ENCODE peak calls at places on chromosomes 4 and X, in seven cellular contexts. One of them, this sample, is unnamed.
A peak's percentile ranks its signal among the peaks of the same experiment; 100 is the strongest.

GRCh38 chr4:102736636-102737549 is 23.9 kb downstream of the MANBA start:
- DNase-seq in neuronal stem cell: no peak
- DNase-seq in H9: peak; percentile 62
- DNase-seq in trophoblast cell: no peak
- DNase-seq in IMR-90: no peak
- DNase-seq in H1: no peak
- DNase-seq in mesendoderm: peak; percentile 81
- DNase-seq in this sample: peak; percentile 22

GRCh38 chr4:128803783-128804182 is 5.7 kb upstream of the JADE1 start:
- DNase-seq in H9: no peak
- DNase-seq in trophoblast cell: no peak
- DNase-seq in H1: no peak
- DNase-seq in neuronal stem cell: no peak
- DNase-seq in IMR-90: no peak
- DNase-seq in mesendoderm: no peak
- DNase-seq in this sample: no peak

GRCh38 chrX:87728024-87728423 is 210.4 kb downstream of the KLHL4 start:
- DNase-seq in trophoblast cell: no peak
- DNase-seq in neuronal stem cell: no peak
- DNase-seq in IMR-90: no peak
- DNase-seq in mesendoderm: no peak
- DNase-seq in H1: no peak
- DNase-seq in H9: no peak
- DNase-seq in this sample: no peak

GRCh38 chrX:131262738-131263679 is 26.1 kb downstream of the IGSF1 start:
- DNase-seq in trophoblast cell: peak; percentile 4
- DNase-seq in neuronal stem cell: no peak
- DNase-seq in mesendoderm: peak; percentile 62
- DNase-seq in H1: no peak
- DNase-seq in H9: peak; percentile 69
- DNase-seq in IMR-90: no peak
- DNase-seq in this sample: no peak

GRCh38 chrX:3598046-3598605 is 115.3 kb downstream of the PRKX start:
- DNase-seq in neuronal stem cell: no peak
- DNase-seq in trophoblast cell: no peak
- DNase-seq in H1: no peak
- DNase-seq in mesendoderm: no peak
- DNase-seq in IMR-90: no peak
- DNase-seq in H9: no peak
- DNase-seq in this sample: no peak

GRCh38 chrX:63929608-63930007 is 144.6 kb upstream of the ARHGEF9 start:
- DNase-seq in H9: no peak
- DNase-seq in H1: no peak
- DNase-seq in trophoblast cell: no peak
- DNase-seq in IMR-90: no peak
- DNase-seq in neuronal stem cell: no peak
- DNase-seq in mesendoderm: no peak
- DNase-seq in this sample: no peak

GRCh38 chr4:121182296-121182695 is 18.2 kb upstream of the TNIP3 start:
- DNase-seq in IMR-90: peak; percentile 33
- DNase-seq in trophoblast cell: no peak
- DNase-seq in mesendoderm: no peak
- DNase-seq in H9: no peak
- DNase-seq in neuronal stem cell: no peak
- DNase-seq in H1: no peak
- DNase-seq in this sample: peak; percentile 36

GRCh38 chr4:78551420-78552351 is at the start of gene ANXA3:
- DNase-seq in neuronal stem cell: no peak
- DNase-seq in H9: peak; percentile 76
- DNase-seq in H1: no peak
- DNase-seq in mesendoderm: peak; percentile 86
- DNase-seq in trophoblast cell: peak; percentile 9
- DNase-seq in IMR-90: no peak
- DNase-seq in this sample: peak; percentile 24

GRCh38 chr4:122377352-122377751 is 1.5 kb upstream of the ADAD1 start:
- DNase-seq in trophoblast cell: no peak
- DNase-seq in mesendoderm: no peak
- DNase-seq in IMR-90: no peak
- DNase-seq in H1: no peak
- DNase-seq in H9: no peak
- DNase-seq in neuronal stem cell: no peak
- DNase-seq in this sample: no peak

GRCh38 chrX:20971250-20971649 is 403.0 kb upstream of the CNKSR2 start:
- DNase-seq in trophoblast cell: no peak
- DNase-seq in IMR-90: no peak
- DNase-seq in mesendoderm: no peak
- DNase-seq in H9: no peak
- DNase-seq in neuronal stem cell: no peak
- DNase-seq in H1: no peak
- DNase-seq in this sample: no peak

GRCh38 chrX:56281789-56282188 is 49.6 kb downstream of the KLF8 start:
- DNase-seq in neuronal stem cell: no peak
- DNase-seq in mesendoderm: peak; percentile 5
- DNase-seq in H1: no peak
- DNase-seq in trophoblast cell: no peak
- DNase-seq in H9: no peak
- DNase-seq in IMR-90: peak; percentile 16
- DNase-seq in this sample: peak; percentile 8

GRCh38 chr4:2412534-2412884 is 5.9 kb downstream of the ZFYVE28 start:
- DNase-seq in neuronal stem cell: no peak
- DNase-seq in H1: no peak
- DNase-seq in trophoblast cell: no peak
- DNase-seq in IMR-90: no peak
- DNase-seq in mesendoderm: no peak
- DNase-seq in H9: no peak
- DNase-seq in this sample: no peak

GRCh38 chr4:19645589-19645988 is 606.1 kb upstream of the SLIT2 start:
- DNase-seq in H9: no peak
- DNase-seq in mesendoderm: no peak
- DNase-seq in neuronal stem cell: no peak
- DNase-seq in H1: no peak
- DNase-seq in trophoblast cell: no peak
- DNase-seq in IMR-90: no peak
- DNase-seq in this sample: no peak

GRCh38 chrX:69506617-69507499 is 2.7 kb downstream of the NALF2 start:
- DNase-seq in H1: no peak
- DNase-seq in mesendoderm: no peak
- DNase-seq in neuronal stem cell: no peak
- DNase-seq in H9: no peak
- DNase-seq in IMR-90: no peak
- DNase-seq in trophoblast cell: no peak
- DNase-seq in this sample: no peak

GRCh38 chr4:3320361-3321023 is 27.7 kb downstream of the RGS12 start:
- DNase-seq in H9: peak; percentile 18
- DNase-seq in neuronal stem cell: no peak
- DNase-seq in H1: no peak
- DNase-seq in mesendoderm: no peak
- DNase-seq in IMR-90: no peak
- DNase-seq in trophoblast cell: no peak
- DNase-seq in this sample: no peak

GRCh38 chr4:100289530-100289888 is 99.2 kb upstream of the DDIT4L start:
- DNase-seq in trophoblast cell: peak; percentile 45
- DNase-seq in H9: no peak
- DNase-seq in H1: no peak
- DNase-seq in neuronal stem cell: no peak
- DNase-seq in mesendoderm: peak; percentile 64
- DNase-seq in IMR-90: no peak
- DNase-seq in this sample: no peak

GRCh38 chr4:5366421-5366820 is 315.1 kb downstream of the STK32B start:
- DNase-seq in neuronal stem cell: no peak
- DNase-seq in IMR-90: peak; percentile 15
- DNase-seq in mesendoderm: no peak
- DNase-seq in H9: no peak
- DNase-seq in trophoblast cell: no peak
- DNase-seq in H1: no peak
- DNase-seq in this sample: peak; percentile 82

DNA sequence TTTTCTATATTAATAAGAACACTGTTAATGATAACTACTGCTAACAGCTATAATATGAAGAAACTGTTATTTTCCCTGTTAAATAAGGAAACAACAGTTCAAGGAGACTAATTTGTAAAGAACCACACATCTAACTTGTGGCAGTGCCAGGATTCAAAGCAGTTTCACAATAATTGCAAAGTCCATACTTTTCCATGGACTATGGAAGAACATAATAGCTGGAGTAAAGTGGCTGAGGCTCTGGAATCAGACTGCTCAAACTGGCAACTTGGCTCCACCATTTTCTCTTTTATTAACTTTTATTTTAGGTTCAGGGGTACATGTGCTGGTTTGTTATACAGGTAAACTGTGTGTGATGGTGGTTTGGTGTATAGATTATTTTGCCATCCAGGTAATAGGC is 393.7 kb upstream of the CPEB2 start:
- DNase-seq in H1: no peak
- DNase-seq in H9: no peak
- DNase-seq in mesendoderm: no peak
- DNase-seq in IMR-90: no peak
- DNase-seq in trophoblast cell: no peak
- DNase-seq in neuronal stem cell: no peak
- DNase-seq in this sample: peak; percentile 4
- H4K8ac ChIP-seq in H1: no peak overlapping the region
- H4K8ac ChIP-seq in H9: no peak overlapping the region
- H4K8ac ChIP-seq in mesendoderm: no peak overlapping the region
- H4K8ac ChIP-seq in IMR-90: no peak overlapping the region
- H4K8ac ChIP-seq in trophoblast cell: no peak overlapping the region
- H4K8ac ChIP-seq in neuronal stem cell: no peak overlapping the region
- H4K8ac ChIP-seq in this sample: no peak overlapping the region

GRCh38 chrX:129769467-129770154 is 10.1 kb upstream of the SASH3 start:
- DNase-seq in mesendoderm: no peak
- DNase-seq in H9: no peak
- DNase-seq in trophoblast cell: no peak
- DNase-seq in H1: no peak
- DNase-seq in IMR-90: no peak
- DNase-seq in neuronal stem cell: no peak
- DNase-seq in this sample: no peak

GRCh38 chrX:129768186-129768585 is 11.6 kb upstream of the SASH3 start:
- DNase-seq in mesendoderm: no peak
- DNase-seq in IMR-90: no peak
- DNase-seq in trophoblast cell: no peak
- DNase-seq in H9: no peak
- DNase-seq in H1: no peak
- DNase-seq in neuronal stem cell: no peak
- DNase-seq in this sample: no peak

GRCh38 chrX:129771266-129771995 is 8.3 kb upstream of the SASH3 start:
- DNase-seq in mesendoderm: no peak
- DNase-seq in neuronal stem cell: no peak
- DNase-seq in H1: no peak
- DNase-seq in IMR-90: no peak
- DNase-seq in trophoblast cell: no peak
- DNase-seq in H9: no peak
- DNase-seq in this sample: no peak

GRCh38 chrX:129772796-129773431 is 6.8 kb upstream of the SASH3 start:
- DNase-seq in mesendoderm: no peak
- DNase-seq in H9: no peak
- DNase-seq in H1: no peak
- DNase-seq in neuronal stem cell: no peak
- DNase-seq in IMR-90: no peak
- DNase-seq in trophoblast cell: no peak
- DNase-seq in this sample: no peak

DNA sequence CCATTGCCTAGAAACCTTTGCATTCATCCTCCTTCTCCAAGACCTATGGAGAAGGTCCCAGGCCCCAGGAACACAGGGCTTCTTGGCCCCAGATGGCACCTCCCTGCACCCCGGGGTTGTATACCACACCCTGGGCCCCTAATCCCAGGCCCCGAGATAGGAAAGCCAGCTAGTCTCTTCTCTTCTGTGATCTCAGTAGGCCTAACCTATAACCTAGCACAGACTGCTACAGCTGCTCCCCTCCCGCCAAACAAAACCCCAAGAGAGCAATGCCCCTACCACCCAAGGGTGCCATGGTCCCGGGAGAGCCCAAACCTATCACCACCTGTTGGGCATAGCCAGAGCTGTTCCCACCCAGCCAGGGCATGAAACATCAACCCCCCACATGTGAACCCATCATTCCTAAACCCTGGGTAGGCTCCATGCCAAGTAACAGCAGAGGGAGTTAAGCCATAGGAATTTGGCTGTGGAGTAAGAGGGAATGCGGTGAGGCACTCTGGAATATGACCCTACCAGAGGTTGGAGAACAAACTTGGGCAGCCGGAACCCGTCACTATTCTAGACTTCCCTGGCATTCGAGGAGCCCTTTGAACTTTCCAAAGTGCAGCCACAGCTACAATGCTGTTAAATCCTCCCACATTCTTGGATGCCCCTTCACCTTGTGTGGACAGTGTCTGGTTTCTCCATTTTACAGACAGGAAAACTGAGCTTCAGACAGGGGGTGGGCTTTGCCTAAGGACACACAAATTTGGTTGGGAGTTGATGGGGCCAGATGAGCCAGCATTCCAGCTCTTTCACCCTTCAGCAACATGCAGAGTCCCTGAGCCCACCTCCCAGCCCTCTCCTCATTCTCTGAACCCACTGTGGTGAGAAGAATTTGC is 10.9 kb upstream of the SASH3 start:
- DNase-seq in trophoblast cell: no peak
- DNase-seq in H9: no peak
- DNase-seq in neuronal stem cell: no peak
- DNase-seq in H1: no peak
- DNase-seq in mesendoderm: no peak
- DNase-seq in IMR-90: no peak
- DNase-seq in this sample: no peak
- H3K4me1 ChIP-seq in trophoblast cell: peaks cover 2% of the 10 kb centered on the region
- H3K4me1 ChIP-seq in H9: peaks cover 4% of the 10 kb centered on the region
- H3K4me1 ChIP-seq in neuronal stem cell: peaks cover 2% of the 10 kb centered on the region
- H3K4me1 ChIP-seq in H1: no peaks in the 10 kb centered on the region
- H3K4me1 ChIP-seq in mesendoderm: no peaks in the 10 kb centered on the region
- H3K4me1 ChIP-seq in IMR-90: no peaks in the 10 kb centered on the region
- H3K4me1 ChIP-seq in this sample: no peaks in the 10 kb centered on the region

GRCh38 chr4:139191373-139191772 is 14.4 kb upstream of the ELF2 start:
- DNase-seq in neuronal stem cell: no peak
- DNase-seq in mesendoderm: peak; percentile 53
- DNase-seq in IMR-90: no peak
- DNase-seq in H1: no peak
- DNase-seq in trophoblast cell: no peak
- DNase-seq in H9: no peak
- DNase-seq in this sample: no peak
- H4K8ac ChIP-seq in neuronal stem cell: no peak overlapping the region
- H4K8ac ChIP-seq in mesendoderm: no peak overlapping the region
- H4K8ac ChIP-seq in IMR-90: no peak overlapping the region
- H4K8ac ChIP-seq in H1: no peak overlapping the region
- H4K8ac ChIP-seq in trophoblast cell: no peak overlapping the region
- H4K8ac ChIP-seq in H9: no peak overlapping the region
- H4K8ac ChIP-seq in this sample: no peak overlapping the region

DNA sequence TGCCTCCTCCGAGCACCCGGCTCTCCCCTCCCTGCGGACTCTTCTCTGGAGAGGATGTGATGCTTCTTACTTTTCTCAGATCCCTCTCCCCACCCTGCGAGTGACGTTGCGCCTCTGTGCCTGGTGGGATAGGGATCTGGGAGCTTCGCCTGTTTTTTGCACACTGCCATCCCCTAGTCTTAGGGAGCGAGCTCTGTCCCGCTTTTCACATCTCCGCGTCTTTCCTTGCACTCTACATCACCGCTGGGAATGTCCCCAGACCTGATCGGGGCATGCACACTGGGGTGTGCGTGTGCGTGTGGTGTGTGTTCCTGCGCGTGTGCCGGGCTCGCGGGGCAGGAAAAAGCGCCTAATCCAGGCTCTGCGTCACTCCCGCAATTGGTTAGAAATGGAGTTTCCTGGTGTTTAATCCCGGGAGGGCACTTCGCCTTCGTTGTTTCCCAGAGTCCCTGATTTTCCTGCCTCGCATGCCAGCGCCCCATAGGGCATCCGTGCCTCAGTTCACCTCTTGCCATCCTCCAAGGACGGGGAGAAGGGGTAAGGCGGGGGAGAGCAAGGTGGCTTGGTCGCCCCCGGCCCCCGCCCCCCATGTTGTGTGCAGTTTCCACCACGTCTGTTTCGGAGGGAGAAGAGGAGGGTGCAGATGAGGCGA is 909 bp upstream of the TBC1D1 start:
- DNase-seq in H1: no peak
- DNase-seq in IMR-90: peak; percentile 1
- DNase-seq in H9: peak; percentile 49
- DNase-seq in mesendoderm: peak; percentile 45
- DNase-seq in trophoblast cell: peak; percentile 4
- DNase-seq in neuronal stem cell: peak; percentile 20
- DNase-seq in this sample: peak; percentile 35
- H3K4me1 ChIP-seq in H1: peaks cover 4% of the 10 kb centered on the region
- H3K4me1 ChIP-seq in IMR-90: no peaks in the 10 kb centered on the region
- H3K4me1 ChIP-seq in H9: no peaks in the 10 kb centered on the region
- H3K4me1 ChIP-seq in mesendoderm: no peaks in the 10 kb centered on the region
- H3K4me1 ChIP-seq in trophoblast cell: peaks cover 14% of the 10 kb centered on the region
- H3K4me1 ChIP-seq in neuronal stem cell: peaks cover 5% of the 10 kb centered on the region
- H3K4me1 ChIP-seq in this sample: peaks cover 16% of the 10 kb centered on the region

This sample was measured in mesenchymal stem cell.